ENCODE peak calls at places on chromosome 18, in six cellular contexts. W is HCT116, B is A549, O is tibial nerve, J is right lobe of liver, G is Peyer's patch. U is an unnamed sample.

GRCh38 chr18:77140439-77141109 is 8.0 kb upstream of the MBP start:
- DNase-seq in W (no peak), B (no peak), O (no peak), J (peak), G (peak), U (no peak)

GRCh38 chr18:39057423-39058057 is 1491.9 kb upstream of the CELF4 start:
- DNase-seq in W (peak), B (no peak), O (no peak), J (no peak), G (no peak), U (no peak)

GRCh38 chr18:70195852-70196434 is 9.5 kb downstream of the RTTN start:
- DNase-seq in W (no peak), B (peak), O (peak), J (no peak), G (no peak), U (no peak)

GRCh38 chr18:11149441-11150270 is at the start of gene PIEZO2:
- DNase-seq in W (no peak), B (peak), O (no peak), J (peak), G (no peak), U (peak)

GRCh38 chr18:55453186-55453585 is 134.8 kb downstream of the TCF4 start:
- DNase-seq in W (no peak), B (no peak), O (no peak), J (no peak), G (no peak), U (no peak)

GRCh38 chr18:48749768-48750167 is 201.0 kb downstream of the SMAD7 start:
- DNase-seq in W (no peak), B (no peak), O (peak), J (peak), G (no peak), U (no peak)

GRCh38 chr18:36067118-36067957 is at the start of gene RPRD1A:
- DNase-seq in W (peak), B (peak), O (peak), J (peak), G (peak), U (peak)

GRCh38 chr18:41690332-41691110 is 264.5 kb upstream of the PIK3C3 start:
- DNase-seq in W (no peak), B (no peak), O (no peak), J (no peak), G (no peak), U (no peak)

GRCh38 chr18:36812686-36813085 is 16.1 kb downstream of the TPGS2 start:
- DNase-seq in W (no peak), B (no peak), O (no peak), J (no peak), G (no peak), U (no peak)

GRCh38 chr18:67104700-67105284 is 411.7 kb downstream of the DSEL start:
- DNase-seq in W (no peak), B (peak), O (peak), J (peak), G (peak), U (no peak)

GRCh38 chr18:54740146-54740844 is 88.0 kb upstream of the RAB27B start:
- DNase-seq in W (no peak), B (peak), O (no peak), J (no peak), G (no peak), U (no peak)

DNA sequence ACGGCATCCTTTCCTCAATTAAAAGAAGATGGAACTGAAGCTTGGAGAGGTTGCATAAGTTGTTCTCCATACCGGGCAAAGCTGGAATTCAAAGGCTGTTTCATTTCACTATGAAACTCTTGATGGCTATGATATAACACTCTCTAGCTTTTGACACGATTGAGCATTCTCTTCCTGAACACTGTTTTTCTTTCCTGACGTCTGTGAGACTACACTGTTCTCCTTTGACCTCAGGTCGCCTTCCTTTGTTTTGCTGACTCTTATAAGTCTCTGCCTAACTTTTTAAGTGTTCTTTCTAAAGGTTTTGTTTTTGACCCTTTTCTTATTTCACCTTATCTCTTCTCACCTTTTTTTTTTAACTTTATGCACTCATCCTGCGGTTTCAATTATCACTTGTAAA is 261.8 kb upstream of the LINC00305 start:
- DNase-seq in W (no peak), B (no peak), O (no peak), J (no peak), G (no peak), U (no peak)
- TF ChIP-seq POLR2A in W (no peak), B (no peak), O (no peak), J (no peak), G (no peak), U (no peak)

GRCh38 chr18:79402977-79403722 is 7.4 kb downstream of the NFATC1 start:
- DNase-seq in W (no peak), B (no peak), O (peak), J (peak), G (peak), U (no peak)
- TF ChIP-seq POLR2A in W (no peak), B (no peak), O (no peak), J (no peak), G (no peak), U (no peak)

DNA sequence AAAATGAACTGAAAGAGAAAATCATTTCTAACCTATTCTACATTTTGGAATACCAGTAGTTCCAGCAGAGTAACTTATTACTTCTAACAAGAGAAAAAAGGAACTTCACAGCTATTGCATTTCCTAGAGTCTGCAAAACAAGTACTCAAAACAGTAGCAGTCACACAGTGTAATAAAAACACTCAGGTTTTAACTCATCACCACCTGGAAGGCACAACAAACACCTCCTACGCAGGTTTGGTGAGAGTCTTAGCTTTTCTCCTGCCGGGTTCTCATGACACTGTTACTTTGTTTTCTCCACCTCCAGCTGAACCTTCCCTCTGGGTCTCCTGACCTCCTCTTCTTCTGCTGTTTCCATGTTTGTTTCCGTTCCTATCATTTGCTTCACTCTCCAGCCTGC is 99.2 kb downstream of the LRRC30 start:
- DNase-seq in W (no peak), B (no peak), O (no peak), J (no peak), G (no peak), U (no peak)
- TF ChIP-seq POLR2A in W (no peak), B (no peak), O (no peak), J (no peak), G (no peak), U (no peak)

DNA sequence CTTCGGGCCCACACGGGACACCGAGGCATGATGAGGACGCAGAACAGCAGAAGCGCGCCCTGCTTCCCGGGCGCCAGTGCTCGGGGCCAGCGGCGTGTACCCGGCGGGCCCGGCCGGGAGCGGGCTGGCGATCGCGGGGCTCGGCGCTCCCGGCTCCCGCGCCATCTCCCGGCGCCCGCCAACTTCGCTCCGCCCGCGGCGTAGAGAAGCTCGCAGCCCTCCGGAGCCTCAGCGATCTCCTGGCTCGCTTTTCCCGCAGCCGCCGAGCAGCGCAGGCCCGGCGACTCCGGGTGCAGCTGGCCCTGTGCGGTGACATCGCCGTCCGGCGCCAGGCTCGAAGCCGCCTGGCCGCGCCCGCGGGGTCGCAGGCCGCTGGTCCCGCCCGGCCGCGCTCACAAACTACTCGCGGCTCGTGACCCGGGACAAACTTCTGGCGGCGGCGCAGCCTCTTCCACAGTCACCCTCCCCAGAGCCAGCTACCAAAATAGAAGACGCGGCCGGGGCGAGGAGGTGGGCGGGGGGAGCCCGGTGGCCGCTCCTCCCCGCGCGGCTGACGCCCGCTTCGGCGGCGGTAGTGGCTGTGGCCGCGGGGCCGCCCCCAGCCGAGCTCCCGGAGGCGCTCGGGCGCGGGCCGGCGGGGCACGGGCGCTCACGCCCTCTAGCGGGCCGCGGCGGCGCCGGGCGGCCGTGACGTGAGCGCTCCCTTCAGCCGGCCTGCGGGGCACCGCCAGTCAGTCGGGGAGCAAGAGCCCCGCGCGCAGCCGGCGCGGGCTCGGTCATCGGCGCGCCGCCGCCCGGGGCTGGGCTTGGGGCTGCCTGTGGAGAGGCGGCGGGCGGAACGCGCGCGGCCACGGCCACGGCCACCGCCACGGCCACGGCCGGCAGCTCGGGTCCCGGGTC is at the start of gene PTPRM:
- DNase-seq in W (peak), B (peak), O (peak), J (peak), G (peak), U (peak)
- TF ChIP-seq POLR2A in W (no peak), B (peak), O (peak), J (peak), G (no peak), U (peak)

GRCh38 chr18:5628512-5629255 is 84.9 kb upstream of the EPB41L3 start:
- DNase-seq in W (no peak), B (peak), O (no peak), J (peak), G (no peak), U (no peak)
- TF ChIP-seq POLR2A in W (no peak), B (no peak), O (no peak), J (no peak), G (peak), U (no peak)